ENCODE peak calls at places on chromosome 16, in six cellular contexts. G is brain microvascular endothelial cell, A is GM12878, O is fibroblast of pulmonary artery, P is choroid plexus epithelial cell, V is uterus. Y is an unnamed sample.

GRCh38 chr16:10840703-10841102 is 22.1 kb upstream of the TVP23A start:
- DNase-seq in O (no peak), V (no peak), G (no peak), P (no peak), A (no peak), Y (no peak)

GRCh38 chr16:14560523-14560922 is 69.5 kb downstream of the PARN start:
- DNase-seq in G (no peak), A (no peak), V (no peak), O (peak), P (no peak), Y (no peak)

GRCh38 chr16:17346774-17347569 is 123.8 kb downstream of the XYLT1 start:
- DNase-seq in A (peak), G (no peak), V (no peak), P (no peak), O (no peak), Y (no peak)

GRCh38 chr16:9797306-9797705 is 384.9 kb downstream of the GRIN2A start:
- DNase-seq in P (peak), A (no peak), G (peak), O (peak), V (no peak), Y (no peak)

GRCh38 chr16:78505544-78506371 is 406.3 kb downstream of the WWOX start:
- DNase-seq in G (peak), A (no peak), O (no peak), V (peak), P (peak), Y (no peak)

GRCh38 chr16:73025506-73026131 is 22.3 kb downstream of the ZFHX3 start:
- DNase-seq in P (no peak), O (peak), G (no peak), A (no peak), V (no peak), Y (no peak)

GRCh38 chr16:60553316-60553801 is 1482.9 kb downstream of the CDH8 start:
- DNase-seq in V (no peak), A (no peak), P (no peak), O (no peak), G (no peak), Y (no peak)

GRCh38 chr16:23469814-23470213 is 16.8 kb upstream of the COG7 start:
- DNase-seq in A (no peak), P (peak), V (no peak), G (no peak), O (peak), Y (no peak)

GRCh38 chr16:71499775-71500364 is 10.7 kb upstream of the ZNF19 start:
- DNase-seq in G (peak), V (no peak), O (peak), P (peak), A (peak), Y (no peak)

GRCh38 chr16:86305440-86305839 is 204.9 kb upstream of the FOXF1 start:
- DNase-seq in P (no peak), V (no peak), G (no peak), A (no peak), O (no peak), Y (no peak)

GRCh38 chr16:88830250-88830649 is 18.5 kb upstream of the APRT start:
- DNase-seq in V (no peak), A (no peak), P (no peak), O (no peak), G (no peak), Y (no peak)

GRCh38 chr16:58628845-58629680 is 563 bp downstream of the CNOT1 start:
- DNase-seq in G (no peak), O (no peak), A (peak), P (peak), V (peak), Y (no peak)

GRCh38 chr16:75244844-75245758 is 6.3 kb downstream of the BCAR1 start:
- DNase-seq in P (peak), O (peak), G (peak), V (peak), A (no peak), Y (peak)

GRCh38 chr16:15961557-15962205 is 12.3 kb downstream of the ABCC1 start:
- DNase-seq in A (peak), P (no peak), O (no peak), G (no peak), V (no peak), Y (no peak)

GRCh38 chr16:49620158-49620867 is 235.6 kb downstream of the ZNF423 start:
- DNase-seq in O (peak), V (peak), G (peak), A (no peak), P (peak), Y (peak)

GRCh38 chr16:85541619-85542547 is 71.2 kb upstream of the GSE1 start:
- DNase-seq in A (no peak), V (no peak), P (no peak), O (no peak), G (no peak), Y (no peak)

GRCh38 chr16:30054959-30055553 is 10.5 kb upstream of the ALDOA start:
- DNase-seq in O (no peak), G (no peak), A (no peak), V (no peak), P (no peak), Y (no peak)

GRCh38 chr16:27820646-27821345 is 242.7 kb downstream of the GSG1L start:
- DNase-seq in P (no peak), O (no peak), G (no peak), V (no peak), A (no peak), Y (no peak)

GRCh38 chr16:87502308-87502969 is 9.6 kb upstream of the ZCCHC14 start:
- DNase-seq in A (no peak), P (no peak), G (no peak), V (no peak), O (no peak), Y (no peak)
- H3K4me3 ChIP-seq in A (no peak), P (no peak), G (no peak), V (no peak), O (no peak), Y (no peak)

GRCh38 chr16:81697321-81697885 is 81.7 kb upstream of the PLCG2 start:
- DNase-seq in A (no peak), P (peak), O (peak), V (peak), G (peak), Y (peak)
- TF ChIP-seq CTCF in A (peak), P (peak), O (peak), V (peak), G (peak), Y (peak)

DNA sequence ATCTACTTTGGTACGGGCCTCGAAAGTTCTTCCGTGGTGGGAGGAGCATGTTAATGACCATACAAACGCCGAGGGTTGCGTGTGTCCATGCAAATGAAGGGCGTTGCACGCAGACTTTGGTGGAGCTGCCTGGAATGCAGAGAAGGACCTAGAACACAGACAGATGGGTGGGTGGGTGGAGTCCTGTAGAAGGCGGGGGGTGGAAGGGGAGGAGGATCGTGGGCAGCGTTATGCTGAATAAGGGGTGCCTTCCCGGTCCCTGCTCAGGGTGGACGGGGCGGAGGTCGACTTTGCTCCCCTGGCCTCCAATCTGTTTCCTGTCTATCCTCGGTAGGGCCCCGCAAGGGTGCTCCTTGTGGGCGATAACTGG is 795 bp upstream of the PAQR4 start:
- DNase-seq in G (no peak), P (no peak), V (no peak), A (no peak), O (no peak), Y (no peak)
- H3K4me3 ChIP-seq in G (no peak), P (peak), V (no peak), A (peak), O (peak), Y (no peak)

DNA sequence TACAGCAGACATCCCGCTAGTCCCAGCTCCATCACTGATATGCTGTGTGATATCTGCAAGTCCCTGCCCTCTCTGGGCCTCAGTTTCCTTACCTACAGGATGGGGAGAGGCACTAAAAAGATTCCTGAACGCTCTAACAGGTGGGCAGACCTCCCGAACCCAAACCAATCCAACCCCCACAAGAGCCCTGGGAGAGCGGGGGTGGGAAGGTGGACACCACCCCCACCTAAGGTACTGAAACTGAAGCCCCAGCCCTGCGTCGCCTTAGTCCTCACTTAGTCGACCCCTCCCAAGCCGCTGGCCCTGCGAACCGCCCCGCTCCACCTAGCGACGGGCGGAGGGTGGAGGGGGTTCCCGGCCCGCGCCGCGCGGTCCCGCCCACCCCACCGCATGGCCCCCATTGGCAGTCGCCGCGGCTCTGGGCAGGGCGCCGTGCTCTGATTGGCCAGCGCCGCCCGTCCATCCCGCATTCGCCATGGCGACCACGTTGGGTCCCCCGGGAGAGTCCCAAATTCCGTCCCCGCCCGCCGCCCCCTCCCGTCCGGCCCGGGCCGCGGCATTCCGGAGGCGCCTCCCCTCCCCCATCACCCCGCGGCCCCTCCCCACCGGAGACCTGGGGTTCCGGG is 578 bp downstream of the CCDC102A start:
- DNase-seq in O (peak), G (peak), P (peak), V (peak), A (no peak), Y (no peak)
- TF ChIP-seq CTCF in O (no peak), G (peak), P (no peak), V (peak), A (peak), Y (peak)

DNA sequence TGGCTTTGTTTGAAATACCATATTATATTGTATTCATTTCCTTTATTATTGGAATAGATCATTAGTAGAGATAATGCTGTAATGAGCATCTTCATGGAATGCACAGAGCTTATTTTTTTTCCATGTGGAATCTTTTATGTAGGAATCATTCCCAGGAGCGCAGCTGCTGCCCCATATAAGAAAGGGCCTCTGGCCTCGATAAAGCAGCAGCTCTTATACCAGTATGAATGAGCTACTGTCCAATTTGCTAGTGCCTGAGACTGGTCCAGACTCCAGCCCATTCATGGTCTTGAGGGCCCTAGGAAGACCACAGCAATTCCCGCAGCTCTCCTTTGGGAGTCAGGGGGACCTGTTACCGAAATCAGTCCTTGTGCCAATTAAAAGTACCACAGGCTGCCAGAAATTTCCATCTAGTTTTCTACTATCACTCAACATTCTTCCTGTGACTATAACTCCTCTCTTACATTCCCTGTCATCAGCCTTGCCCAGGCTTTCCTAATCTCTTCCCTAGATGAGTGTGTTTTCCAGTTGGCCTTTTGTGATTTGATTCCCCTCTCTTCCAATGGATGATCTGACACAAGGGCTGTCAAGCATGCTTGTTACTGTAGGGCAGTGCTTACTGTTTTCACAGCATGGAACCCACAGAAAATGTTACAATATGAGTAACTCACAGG is 1.9 kb downstream of the ZNF843 start:
- DNase-seq in G (no peak), V (no peak), O (no peak), A (no peak), P (no peak), Y (no peak)
- H3K4me3 ChIP-seq in G (no peak), V (no peak), O (no peak), A (no peak), P (no peak), Y (no peak)

GRCh38 chr16:77282345-77282744 is 83.1 kb downstream of the SYCE1L start:
- DNase-seq in A (no peak), P (no peak), O (no peak), V (no peak), G (no peak), Y (no peak)
- TF ChIP-seq CTCF in A (no peak), P (no peak), O (no peak), V (no peak), G (no peak), Y (no peak)

GRCh38 chr16:24853830-24854229 is 8.1 kb downstream of the SLC5A11 start:
- DNase-seq in P (peak), G (peak), A (no peak), O (peak), V (peak), Y (no peak)
- H3K4me3 ChIP-seq in P (no peak), G (no peak), A (no peak), O (no peak), V (no peak), Y (no peak)

GRCh38 chr16:69089091-69089912 is 16.2 kb upstream of the HAS3 start:
- DNase-seq in A (peak), G (peak), V (no peak), P (peak), O (no peak), Y (no peak)
- TF ChIP-seq CTCF in A (no peak), G (no peak), V (no peak), P (no peak), O (no peak), Y (no peak)

GRCh38 chr16:181668-182021 is 1.4 kb downstream of the HBQ1 start:
- DNase-seq in V (no peak), O (no peak), P (peak), G (no peak), A (no peak), Y (no peak)

GRCh38 chr16:177981-178676 is 1.6 kb downstream of the HBA1 start:
- DNase-seq in G (no peak), V (no peak), A (no peak), O (no peak), P (no peak), Y (no peak)

GRCh38 chr16:179431-179830 is 828 bp upstream of the HBQ1 start:
- DNase-seq in P (no peak), A (no peak), O (no peak), V (no peak), G (no peak), Y (no peak)

GRCh38 chr16:180921-181667 is 835 bp downstream of the HBQ1 start:
- DNase-seq in V (peak), O (peak), G (peak), A (peak), P (peak), Y (no peak)

DNA sequence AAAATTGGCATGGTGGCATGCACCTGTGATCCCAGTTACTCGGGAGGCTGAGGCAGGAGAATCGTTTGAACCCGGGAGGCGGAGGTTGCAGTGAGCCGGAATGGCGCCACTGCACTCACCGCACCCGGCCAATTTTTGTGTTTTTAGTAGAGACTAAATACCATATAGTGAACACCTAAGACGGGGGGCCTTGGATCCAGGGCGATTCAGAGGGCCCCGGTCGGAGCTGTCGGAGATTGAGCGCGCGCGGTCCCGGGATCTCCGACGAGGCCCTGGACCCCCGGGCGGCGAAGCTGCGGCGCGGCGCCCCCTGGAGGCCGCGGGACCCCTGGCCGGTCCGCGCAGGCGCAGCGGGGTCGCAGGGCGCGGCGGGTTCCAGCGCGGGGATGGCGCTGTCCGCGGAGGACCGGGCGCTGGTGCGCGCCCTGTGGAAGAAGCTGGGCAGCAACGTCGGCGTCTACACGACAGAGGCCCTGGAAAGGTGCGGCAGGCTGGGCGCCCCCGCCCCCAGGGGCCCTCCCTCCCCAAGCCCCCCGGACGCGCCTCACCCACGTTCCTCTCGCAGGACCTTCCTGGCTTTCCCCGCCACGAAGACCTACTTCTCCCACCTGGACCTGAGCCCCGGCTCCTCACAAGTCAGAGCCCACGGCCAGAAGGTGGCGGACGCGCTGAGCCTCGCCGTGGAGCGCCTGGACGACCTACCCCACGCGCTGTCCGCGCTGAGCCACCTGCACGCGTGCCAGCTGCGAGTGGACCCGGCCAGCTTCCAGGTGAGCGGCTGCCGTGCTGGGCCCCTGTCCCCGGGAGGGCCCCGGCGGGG is at the start of gene HBQ1:
- DNase-seq in V (no peak), A (no peak), P (peak), O (peak), G (no peak), Y (no peak)
- H3K4me3 ChIP-seq in V (no peak), A (no peak), P (peak), O (peak), G (peak), Y (peak)

DNA sequence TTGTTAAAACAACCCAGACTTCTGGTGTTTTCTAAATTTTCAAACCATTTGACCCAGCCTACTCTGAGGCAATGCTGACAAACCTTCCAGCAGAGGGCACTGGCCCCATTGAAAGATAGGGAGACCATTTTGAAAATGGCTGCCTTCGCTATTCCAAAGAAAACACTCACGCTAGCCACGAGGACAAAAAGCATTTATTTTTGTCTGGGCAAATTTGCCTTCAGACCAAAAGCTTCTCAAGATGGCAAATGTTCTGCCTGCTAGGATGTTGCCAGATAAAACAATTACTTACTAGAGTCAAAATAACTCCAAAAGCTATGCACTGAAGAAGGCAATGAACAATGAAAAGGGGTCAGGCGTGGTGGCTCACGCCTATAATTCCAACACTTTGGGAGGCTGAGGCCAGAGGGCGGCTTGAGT is 296.7 kb upstream of the IRX5 start:
- DNase-seq in V (no peak), P (peak), O (peak), A (no peak), G (no peak), Y (no peak)
- TF ChIP-seq CTCF in V (no peak), P (peak), O (peak), A (no peak), G (peak), Y (peak)